ENCODE peak calls at places on chromosomes 7 and 10, in ten cellular contexts. J is T-helper 17 cell, Z is NCI-H1092 treated with DMSO at 0.1 percent for 48 hours, D is fibroblast of lung, M is colonic mucosa, C is HEK293T, W is fibroblast of pulmonary artery, O is fibroblast of the aortic adventitia, V is pulmonary artery endothelial cell, G is GM23248. K is an unnamed sample.

GRCh38 chr7:25311346-25311745 is 83.1 kb upstream of the NPVF start:
- DNase-seq in V (no peak), G (no peak), O (no peak), Z (no peak), W (no peak), D (no peak), J (no peak), C (no peak), M (no peak), K (no peak)

GRCh38 chr7:136919820-136920219 is 51.4 kb downstream of the CHRM2 start:
- DNase-seq in M (no peak), J (no peak), G (no peak), W (no peak), O (no peak), C (no peak), D (peak), V (no peak), Z (no peak), K (no peak)

GRCh38 chr7:137985897-137986251 is 16.0 kb downstream of the CREB3L2 start:
- DNase-seq in D (no peak), V (no peak), Z (no peak), W (no peak), O (no peak), M (no peak), C (no peak), G (no peak), J (no peak), K (no peak)

GRCh38 chr7:105806592-105807266 is 69.7 kb downstream of the ATXN7L1 start:
- DNase-seq in G (peak), J (no peak), W (peak), M (peak), V (peak), Z (no peak), D (peak), O (peak), C (no peak), K (peak)

GRCh38 chr7:85510287-85510686 is 323.4 kb upstream of the SEMA3D start:
- DNase-seq in O (no peak), C (no peak), G (peak), D (no peak), V (no peak), W (no peak), Z (no peak), J (no peak), M (no peak), K (no peak)

GRCh38 chr10:68602434-68602833 is 42.3 kb downstream of the TET1 start:
- DNase-seq in J (no peak), M (no peak), V (no peak), G (no peak), O (no peak), Z (no peak), D (no peak), C (no peak), W (no peak), K (no peak)

GRCh38 chr7:31073486-31074383 is 21.6 kb downstream of the ADCYAP1R1 start:
- DNase-seq in D (no peak), M (no peak), C (no peak), V (no peak), Z (no peak), G (peak), O (no peak), W (no peak), J (no peak), K (no peak)

GRCh38 chr7:158734861-158735260 is 30.3 kb upstream of the NCAPG2 start:
- DNase-seq in O (peak), C (no peak), V (no peak), G (peak), J (no peak), M (no peak), D (peak), Z (no peak), W (peak), K (no peak)

GRCh38 chr10:89337493-89337892 is 9.7 kb downstream of the IFIT3 start:
- DNase-seq in G (peak), W (peak), C (no peak), D (peak), V (no peak), Z (no peak), J (no peak), M (no peak), O (no peak), K (peak)

GRCh38 chr10:16902606-16903005 is 85.4 kb upstream of the RSU1 start:
- DNase-seq in M (no peak), V (no peak), D (no peak), C (no peak), J (no peak), W (no peak), O (no peak), Z (no peak), G (no peak), K (no peak)

GRCh38 chr10:132383751-132384181 is 13.2 kb upstream of the PWWP2B start:
- DNase-seq in M (no peak), D (no peak), G (no peak), W (no peak), O (no peak), C (no peak), Z (no peak), V (no peak), J (no peak), K (no peak)

GRCh38 chr7:157673573-157673972 is 336.8 kb downstream of the DNAJB6 start:
- DNase-seq in M (no peak), O (no peak), C (no peak), G (no peak), V (no peak), W (no peak), Z (no peak), D (no peak), J (no peak), K (no peak)

GRCh38 chr7:141481971-141482370 is 69.2 kb upstream of the AGK start:
- DNase-seq in J (no peak), M (no peak), W (no peak), V (no peak), C (no peak), Z (no peak), D (no peak), G (no peak), O (no peak), K (no peak)

K was measured in T-helper 22 cell.